ENCODE peak calls at places on chromosomes 12 and 14, in seven cellular contexts. X is breast epithelium, V is ovary, Y is H9, J is pancreas, O is psoas muscle, S is GM23248. Q is an unnamed sample. For H3K4me1, the result is how much of the 10 kb centered on the place peaks cover.

GRCh38 chr14:32230695-32231280 is 27.7 kb upstream of the RNU6-8 start:
- DNase-seq in X (no peak), V (no peak), Y (no peak), J (no peak), O (no peak), S (peak), Q (peak)

GRCh38 chr12:122003646-122004611 is 17.8 kb upstream of the BCL7A start:
- DNase-seq in X (no peak), V (no peak), Y (no peak), J (no peak), O (no peak), S (peak), Q (peak)

GRCh38 chr12:45299132-45299692 is 83.3 kb downstream of the ANO6 start:
- DNase-seq in X (no peak), V (no peak), Y (no peak), J (no peak), O (no peak), S (peak), Q (peak)

GRCh38 chr12:58916891-58917570 is 3.3 kb downstream of the LRIG3 start:
- DNase-seq in X (no peak), V (no peak), Y (no peak), J (no peak), O (no peak), S (peak), Q (peak)

GRCh38 chr14:25833341-25834121 is 764.3 kb downstream of the NOVA1 start:
- DNase-seq in X (no peak), V (no peak), Y (peak), J (peak), O (no peak), S (peak), Q (no peak)

GRCh38 chr12:3944620-3945019 is 71.4 kb upstream of the PARP11 start:
- DNase-seq in X (no peak), V (no peak), Y (peak), J (no peak), O (no peak), S (no peak), Q (no peak)

GRCh38 chr12:31728289-31728916 is 418 bp downstream of the AMN1 start:
- DNase-seq in X (no peak), V (no peak), Y (peak), J (no peak), O (peak), S (peak), Q (no peak)

GRCh38 chr14:42944284-42944683 is 1337.6 kb downstream of the LRFN5 start:
- DNase-seq in X (no peak), V (no peak), Y (no peak), J (no peak), O (no peak), S (peak), Q (no peak)

GRCh38 chr14:64826333-64826732 is 53.4 kb downstream of the SPTB start:
- DNase-seq in X (no peak), V (no peak), Y (no peak), J (no peak), O (no peak), S (peak), Q (no peak)

GRCh38 chr14:58712357-58712756 is 74.6 kb downstream of the DACT1 start:
- DNase-seq in X (no peak), V (no peak), Y (no peak), J (no peak), O (no peak), S (no peak), Q (no peak)

GRCh38 chr14:31770271-31770670 is 209.1 kb downstream of the NUBPL start:
- DNase-seq in X (no peak), V (no peak), Y (no peak), J (no peak), O (peak), S (peak), Q (no peak)

GRCh38 chr14:105941226-105942166 is 415.1 kb downstream of the TMEM121 start:
- DNase-seq in X (no peak), V (no peak), Y (no peak), J (no peak), O (no peak), S (no peak), Q (no peak)

GRCh38 chr12:61713121-61713520 is 547.1 kb upstream of the USP15 start:
- DNase-seq in X (no peak), V (no peak), Y (no peak), J (no peak), O (no peak), S (peak), Q (no peak)

GRCh38 chr14:73663548-73664212 is 18.9 kb downstream of the DNAL1 start:
- DNase-seq in X (no peak), V (no peak), Y (no peak), J (no peak), O (no peak), S (no peak), Q (no peak)

GRCh38 chr12:13945236-13945635 is 36.2 kb downstream of the GRIN2B start:
- DNase-seq in X (no peak), V (no peak), Y (no peak), J (no peak), O (no peak), S (no peak), Q (no peak)

GRCh38 chr14:90720336-90720735 is 95.9 kb downstream of the TTC7B start:
- DNase-seq in X (no peak), V (no peak), Y (no peak), J (no peak), O (no peak), S (no peak), Q (no peak)

GRCh38 chr14:105167303-105168092 is 1.1 kb downstream of the JAG2 start:
- DNase-seq in X (no peak), V (no peak), Y (peak), J (peak), O (peak), S (peak), Q (peak)

GRCh38 chr12:122024132-122024785 is 2.6 kb downstream of the BCL7A start:
- DNase-seq in X (no peak), V (no peak), Y (no peak), J (peak), O (no peak), S (peak), Q (no peak)

GRCh38 chr12:103301642-103302620 is 193.8 kb downstream of the C12orf42 start:
- DNase-seq in X (no peak), V (no peak), Y (peak), J (no peak), O (peak), S (no peak), Q (no peak)

GRCh38 chr12:124392991-124393790 is 98.3 kb downstream of the RFLNA start:
- DNase-seq in X (peak), V (peak), Y (peak), J (peak), O (peak), S (peak), Q (peak)

GRCh38 chr12:104485651-104486341 is 29.0 kb downstream of the CHST11 start:
- DNase-seq in X (no peak), V (no peak), Y (no peak), J (no peak), O (no peak), S (peak), Q (no peak)

GRCh38 chr12:32478858-32479257 is 79.5 kb downstream of the FGD4 start:
- DNase-seq in X (no peak), V (no peak), Y (no peak), J (no peak), O (no peak), S (no peak), Q (no peak)

GRCh38 chr12:130076752-130077151 is 85.5 kb upstream of the FZD10 start:
- DNase-seq in X (no peak), V (no peak), Y (no peak), J (no peak), O (no peak), S (no peak), Q (no peak)

GRCh38 chr12:19764408-19764807 is 325.1 kb downstream of the AEBP2 start:
- DNase-seq in X (no peak), V (no peak), Y (no peak), J (no peak), O (no peak), S (peak), Q (no peak)

GRCh38 chr12:45192041-45192695 is 23.7 kb upstream of the ANO6 start:
- DNase-seq in X (no peak), V (no peak), Y (no peak), J (no peak), O (no peak), S (peak), Q (peak)

GRCh38 chr14:101875726-101876268 is 88.6 kb upstream of the DYNC1H1 start:
- DNase-seq in X (no peak), V (no peak), Y (no peak), J (no peak), O (no peak), S (peak), Q (no peak)

GRCh38 chr14:21268612-21269251 is 510 bp downstream of the HNRNPC start:
- DNase-seq in X (no peak), V (no peak), Y (no peak), J (no peak), O (peak), S (peak), Q (peak)

GRCh38 chr12:752673-753400 is 458 bp downstream of the WNK1 start:
- DNase-seq in X (no peak), V (peak), Y (peak), J (peak), O (peak), S (peak), Q (peak)

GRCh38 chr12:44287545-44287944 is 451.7 kb downstream of the TMEM117 start:
- DNase-seq in X (no peak), V (no peak), Y (no peak), J (no peak), O (no peak), S (peak), Q (peak)

GRCh38 chr12:88207921-88208640 is 66.0 kb downstream of the TMTC3 start:
- DNase-seq in X (no peak), V (no peak), Y (no peak), J (no peak), O (peak), S (peak), Q (peak)

GRCh38 chr12:112303004-112303403 is 79.2 kb downstream of the HECTD4 start:
- DNase-seq in X (no peak), V (no peak), Y (no peak), J (no peak), O (no peak), S (peak), Q (peak)

GRCh38 chr14:101918125-101918989 is 46.0 kb upstream of the DYNC1H1 start:
- DNase-seq in X (no peak), V (no peak), Y (no peak), J (no peak), O (no peak), S (no peak), Q (peak)

GRCh38 chr12:31832740-31833540 is 104.1 kb upstream of the AMN1 start:
- DNase-seq in X (no peak), V (no peak), Y (no peak), J (no peak), O (no peak), S (no peak), Q (no peak)

GRCh38 chr12:94676922-94677321 is 26.6 kb upstream of the TMCC3 start:
- DNase-seq in X (no peak), V (no peak), Y (no peak), J (no peak), O (no peak), S (no peak), Q (no peak)

GRCh38 chr12:100437038-100437841 is 36.4 kb upstream of the NR1H4 start:
- DNase-seq in X (no peak), V (no peak), Y (no peak), J (no peak), O (no peak), S (no peak), Q (no peak)

GRCh38 chr12:52213541-52214420 is 19.3 kb upstream of the KRT7 start:
- DNase-seq in X (peak), V (peak), Y (peak), J (peak), O (peak), S (peak), Q (peak)

GRCh38 chr12:80040075-80040738 is 59.1 kb upstream of the OTOGL start:
- DNase-seq in X (no peak), V (no peak), Y (no peak), J (no peak), O (no peak), S (peak), Q (peak)

GRCh38 chr14:69647216-69647615 is 35.8 kb downstream of the SUSD6 start:
- DNase-seq in X (no peak), V (peak), Y (no peak), J (no peak), O (no peak), S (no peak), Q (no peak)
- H3K4me1 ChIP-seq in X (under half), V (under half), Y (under half), J (under half), O (half or more), S (under half), Q (under half)

DNA sequence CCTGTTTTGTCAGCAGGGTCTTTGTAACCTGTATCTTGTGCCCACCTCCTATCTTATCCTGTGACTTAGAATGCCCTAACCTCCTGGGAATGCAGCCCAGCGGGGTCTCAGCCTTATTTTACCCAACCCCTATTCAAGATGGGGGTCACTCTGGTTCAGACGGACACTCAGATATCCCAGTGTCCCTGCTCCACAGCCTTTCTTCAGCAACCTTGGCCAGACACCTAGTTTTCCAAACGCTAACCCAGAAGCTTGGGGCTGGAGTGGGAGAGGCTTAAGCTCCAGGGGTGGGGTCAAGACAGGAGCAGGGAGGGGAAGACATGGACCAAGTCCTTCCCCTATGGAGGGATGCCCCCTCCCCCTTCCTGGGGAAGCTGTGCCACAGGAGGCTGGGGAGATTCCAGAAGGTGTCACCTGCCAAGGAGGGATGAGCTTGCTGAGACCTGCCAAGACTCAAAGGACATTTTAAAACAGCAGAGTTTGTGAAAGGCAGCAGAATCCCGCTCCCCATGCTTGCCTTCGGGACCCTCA is 62.3 kb downstream of the RIN3 start:
- DNase-seq in X (no peak), V (no peak), Y (no peak), J (no peak), O (no peak), S (no peak), Q (no peak)
- H3K4me1 ChIP-seq in X (under half), V (under half), Y (under half), J (under half), O (under half), S (under half), Q (under half)

GRCh38 chr14:55328317-55328716 is 57.1 kb downstream of the FBXO34 start:
- DNase-seq in X (no peak), V (no peak), Y (no peak), J (no peak), O (no peak), S (peak), Q (no peak)
- H3K4me1 ChIP-seq in X (under half), V (under half), Y (under half), J (under half), O (half or more), S (under half), Q (under half)

GRCh38 chr14:103698380-103699260 is 16.6 kb downstream of the XRCC3 start:
- DNase-seq in X (peak), V (no peak), Y (no peak), J (peak), O (peak), S (no peak), Q (no peak)

GRCh38 chr14:103700753-103701490 is 14.3 kb downstream of the XRCC3 start:
- DNase-seq in X (no peak), V (no peak), Y (no peak), J (no peak), O (peak), S (no peak), Q (no peak)

GRCh38 chr14:103699261-103699661 is 16.0 kb downstream of the XRCC3 start:
- DNase-seq in X (no peak), V (no peak), Y (no peak), J (no peak), O (peak), S (no peak), Q (no peak)

GRCh38 chr14:103702095-103702494 is 13.2 kb downstream of the XRCC3 start:
- DNase-seq in X (no peak), V (no peak), Y (no peak), J (no peak), O (peak), S (no peak), Q (no peak)

GRCh38 chr14:103699901-103700752 is 15.1 kb downstream of the XRCC3 start:
- DNase-seq in X (no peak), V (no peak), Y (no peak), J (no peak), O (peak), S (peak), Q (no peak)
- H3K4me1 ChIP-seq in X (under half), V (under half), Y (under half), J (under half), O (under half), S (under half), Q (under half)

GRCh38 chr14:23024612-23025075 is 10.1 kb downstream of the PSMB5 start:
- DNase-seq in X (no peak), V (no peak), Y (no peak), J (no peak), O (no peak), S (no peak), Q (no peak)

GRCh38 chr14:23022849-23023499 is 11.7 kb downstream of the PSMB5 start:
- DNase-seq in X (no peak), V (no peak), Y (no peak), J (no peak), O (no peak), S (no peak), Q (no peak)

GRCh38 chr14:23021969-23022368 is 12.0 kb upstream of the C14orf93 start:
- DNase-seq in X (no peak), V (no peak), Y (no peak), J (no peak), O (no peak), S (no peak), Q (no peak)

GRCh38 chr14:23025181-23025788 is 9.4 kb downstream of the PSMB5 start:
- DNase-seq in X (no peak), V (no peak), Y (no peak), J (no peak), O (no peak), S (no peak), Q (no peak)

DNA sequence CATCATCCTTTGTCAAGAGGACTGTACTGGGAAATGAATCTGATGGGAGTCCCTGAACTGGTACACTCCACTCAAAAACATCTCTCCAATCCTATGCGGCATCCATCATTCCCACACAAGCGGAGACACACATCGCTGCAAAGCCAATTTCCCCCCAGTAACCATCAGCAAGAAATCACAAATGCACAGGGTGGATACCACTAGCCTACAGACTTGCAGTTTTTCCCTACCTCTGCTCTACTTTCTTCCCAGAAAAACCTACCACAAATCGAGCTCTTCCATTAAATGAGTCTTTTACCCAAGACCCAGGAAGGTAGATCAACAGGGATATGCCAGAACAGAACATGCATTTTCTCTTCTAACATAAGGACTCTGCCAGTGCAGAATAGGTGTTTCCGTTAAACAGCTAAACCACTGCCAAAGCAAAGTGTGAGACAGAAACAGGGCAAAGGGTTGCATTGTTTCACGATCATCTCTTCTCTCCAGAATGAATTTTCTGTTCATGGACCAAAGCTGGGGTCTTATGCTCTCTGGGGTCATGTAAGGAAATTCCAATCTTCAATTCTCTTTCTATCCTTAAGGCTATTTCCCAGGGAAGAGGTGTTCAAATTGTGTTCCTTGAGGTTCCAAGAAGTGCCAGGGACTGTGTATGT is 11.1 kb downstream of the PSMB5 start:
- DNase-seq in X (no peak), V (no peak), Y (no peak), J (no peak), O (no peak), S (no peak), Q (no peak)
- H3K4me1 ChIP-seq in X (under half), V (under half), Y (under half), J (under half), O (under half), S (under half), Q (under half)

GRCh38 chr12:120101182-120101581 is 15.4 kb downstream of the RAB35 start:
- DNase-seq in X (no peak), V (no peak), Y (no peak), J (no peak), O (peak), S (no peak), Q (no peak)

GRCh38 chr12:120099738-120100137 is 16.8 kb downstream of the RAB35 start:
- DNase-seq in X (no peak), V (no peak), Y (no peak), J (no peak), O (peak), S (no peak), Q (no peak)

GRCh38 chr12:120101617-120102016 is 14.9 kb downstream of the RAB35 start:
- DNase-seq in X (no peak), V (no peak), Y (no peak), J (no peak), O (peak), S (no peak), Q (no peak)

GRCh38 chr12:120098756-120099470 is 17.6 kb downstream of the RAB35 start:
- DNase-seq in X (no peak), V (no peak), Y (no peak), J (no peak), O (peak), S (no peak), Q (no peak)

GRCh38 chr12:120100630-120101029 is 15.9 kb downstream of the RAB35 start:
- DNase-seq in X (no peak), V (peak), Y (no peak), J (peak), O (peak), S (peak), Q (no peak)
- H3K4me1 ChIP-seq in X (under half), V (under half), Y (under half), J (under half), O (under half), S (under half), Q (under half)

DNA sequence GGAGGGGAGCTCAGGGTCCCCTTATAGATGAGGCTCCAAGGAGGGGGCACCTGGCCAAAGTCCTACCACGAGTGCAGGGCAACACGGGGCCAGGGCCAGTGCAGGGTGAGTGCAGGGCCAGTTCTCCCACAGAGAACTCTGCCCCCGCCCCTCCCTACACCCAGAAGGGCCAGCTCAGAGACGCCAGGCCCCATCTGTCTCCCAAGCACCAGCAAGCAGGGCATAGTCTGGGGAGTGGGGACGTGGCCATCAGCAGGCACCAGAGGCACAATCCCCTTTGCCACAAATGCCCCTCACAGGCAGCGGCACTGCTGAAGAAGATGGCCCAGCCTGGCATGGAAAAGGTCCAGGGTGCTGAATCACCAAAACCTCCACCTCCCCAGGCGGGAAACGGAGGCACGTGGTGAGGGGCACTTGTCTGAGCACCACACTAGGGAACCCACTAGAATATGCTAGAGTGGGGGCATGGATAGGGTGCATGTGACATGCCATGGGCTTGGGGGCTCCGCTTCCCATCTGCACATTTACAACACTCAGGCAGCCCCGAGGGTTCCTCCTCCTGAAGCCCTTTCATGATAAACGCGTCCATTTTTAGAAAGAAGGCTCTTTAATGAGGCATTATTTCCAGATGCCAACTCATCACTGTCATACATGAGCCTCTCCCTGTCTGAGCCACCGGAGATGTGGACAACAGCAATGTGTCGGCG is 17.8 kb downstream of the CCDC85C start:
- DNase-seq in X (no peak), V (no peak), Y (no peak), J (no peak), O (no peak), S (no peak), Q (no peak)
- H3K4me1 ChIP-seq in X (under half), V (under half), Y (under half), J (under half), O (under half), S (under half), Q (under half)

GRCh38 chr12:54411398-54412241 is 7.4 kb downstream of the ITGA5 start:
- DNase-seq in X (no peak), V (no peak), Y (peak), J (no peak), O (peak), S (peak), Q (peak)
- H3K4me1 ChIP-seq in X (under half), V (under half), Y (under half), J (under half), O (half or more), S (half or more), Q (half or more)